ENCODE peak calls at places on chromosomes 11 and 22, in seven cellular contexts. L, F, S, T, O, R and D are unnamed samples.

GRCh38 chr11:13206086-13206640 is 71.4 kb upstream of the BMAL1 start:
- DNase-seq in L (no peak), F (no peak), S (no peak), T (no peak), O (no peak), R (no peak), D (no peak)

GRCh38 chr11:107040447-107041444 is 22.5 kb upstream of the GUCY1A2 start:
- DNase-seq in L (no peak), F (no peak), S (no peak), T (peak; percentile 69), O (no peak), R (peak; percentile 30), D (no peak)

GRCh38 chr11:123798079-123798478 is 8.1 kb downstream of the OR6M1 start:
- DNase-seq in L (no peak), F (no peak), S (no peak), T (no peak), O (no peak), R (no peak), D (no peak)

GRCh38 chr11:877565-877964 is 33.0 kb downstream of the CHID1 start:
- DNase-seq in L (no peak), F (no peak), S (no peak), T (no peak), O (no peak), R (peak; percentile 62), D (peak; percentile 49)

GRCh38 chr11:92955900-92956299 is 13.6 kb upstream of the MTNR1B start:
- DNase-seq in L (no peak), F (no peak), S (no peak), T (no peak), O (no peak), R (no peak), D (no peak)

GRCh38 chr11:10032991-10033390 is 261.0 kb downstream of the SBF2 start:
- DNase-seq in L (no peak), F (no peak), S (no peak), T (peak; percentile 26), O (no peak), R (no peak), D (no peak)

GRCh38 chr11:48900131-48900800 is 83.4 kb downstream of the TRIM51G start:
- DNase-seq in L (no peak), F (no peak), S (peak; percentile 6), T (no peak), O (peak; percentile 38), R (no peak), D (no peak)

GRCh38 chr22:35568751-35569725 is 28.4 kb downstream of the RASD2 start:
- DNase-seq in L (no peak), F (no peak), S (no peak), T (peak; percentile 77), O (no peak), R (no peak), D (no peak)

GRCh38 chr11:65778901-65779668 is 1.7 kb downstream of the AP5B1 start:
- DNase-seq in L (no peak), F (no peak), S (no peak), T (no peak), O (no peak), R (no peak), D (no peak)

GRCh38 chr11:63564056-63564784 is 1.0 kb upstream of the PLAAT2 start:
- DNase-seq in L (no peak), F (no peak), S (no peak), T (no peak), O (peak; percentile 48), R (no peak), D (peak; percentile 55)

GRCh38 chr11:69880803-69881445 is 61.7 kb upstream of the FGF3 start:
- DNase-seq in L (no peak), F (no peak), S (no peak), T (no peak), O (no peak), R (no peak), D (no peak)

GRCh38 chr11:131893988-131894387 is 523.6 kb downstream of the NTM start:
- DNase-seq in L (no peak), F (no peak), S (no peak), T (no peak), O (no peak), R (no peak), D (no peak)

GRCh38 chr11:110070176-110070575 is 23.0 kb upstream of the ZC3H12C start:
- DNase-seq in L (no peak), F (no peak), S (no peak), T (no peak), O (no peak), R (no peak), D (no peak)
- TF ChIP-seq CTCF in L (no peak), F (no peak), S (no peak), T (no peak), O (no peak), R (no peak), D (no peak)

GRCh38 chr22:42992092-42992491 is 22.9 kb downstream of the PACSIN2 start:
- DNase-seq in L (no peak), F (no peak), S (no peak), T (no peak), O (peak; percentile 18), R (no peak), D (no peak)

GRCh38 chr22:42993651-42994275 is 21.2 kb downstream of the PACSIN2 start:
- DNase-seq in L (no peak), F (no peak), S (no peak), T (peak; percentile 61), O (peak; percentile 43), R (no peak), D (no peak)

GRCh38 chr22:42992886-42993479 is 22.0 kb downstream of the PACSIN2 start:
- DNase-seq in L (no peak), F (no peak), S (no peak), T (no peak), O (peak; percentile 28), R (no peak), D (no peak)

GRCh38 chr22:42991010-42991651 is 23.8 kb downstream of the PACSIN2 start:
- DNase-seq in L (no peak), F (no peak), S (no peak), T (peak; percentile 93), O (peak; percentile 76), R (no peak), D (no peak)

GRCh38 chr22:42990131-42990838 is 24.7 kb downstream of the PACSIN2 start:
- DNase-seq in L (no peak), F (no peak), S (no peak), T (peak; percentile 92), O (peak; percentile 48), R (no peak), D (no peak)
- TF ChIP-seq CTCF in L (peak; percentile 10), F (peak; percentile 38), S (no peak), T (peak; percentile 74), O (no peak), R (no peak), D (no peak)

GRCh38 chr11:11845551-11845950 is 3.8 kb downstream of the USP47 start:
- DNase-seq in L (no peak), F (no peak), S (no peak), T (peak; percentile 51), O (no peak), R (no peak), D (no peak)

GRCh38 chr11:11847082-11847481 is 5.3 kb downstream of the USP47 start:
- DNase-seq in L (no peak), F (no peak), S (no peak), T (no peak), O (no peak), R (no peak), D (no peak)

GRCh38 chr11:11845066-11845465 is 3.3 kb downstream of the USP47 start:
- DNase-seq in L (no peak), F (no peak), S (no peak), T (no peak), O (no peak), R (no peak), D (peak; percentile 28)

GRCh38 chr11:11850668-11851067 is 8.9 kb downstream of the USP47 start:
- DNase-seq in L (no peak), F (no peak), S (no peak), T (no peak), O (no peak), R (no peak), D (no peak)

GRCh38 chr11:11849127-11849746 is 7.5 kb downstream of the USP47 start:
- DNase-seq in L (peak; percentile 33), F (peak; percentile 53), S (peak; percentile 36), T (peak; percentile 56), O (peak; percentile 81), R (peak; percentile 74), D (peak; percentile 78)
- TF ChIP-seq CTCF in L (peak; percentile 1), F (peak; percentile 70), S (peak; percentile 35), T (peak; percentile 78), O (peak; percentile 1), R (peak; percentile 92), D (peak; percentile 79)

GRCh38 chr22:27372364-27372763 is 429.2 kb downstream of the MN1 start:
- DNase-seq in L (no peak), F (no peak), S (no peak), T (no peak), O (no peak), R (no peak), D (no peak)

GRCh38 chr22:27370987-27371386 is 430.6 kb downstream of the MN1 start:
- DNase-seq in L (no peak), F (no peak), S (no peak), T (no peak), O (no peak), R (no peak), D (no peak)

GRCh38 chr22:27370281-27370680 is 431.3 kb downstream of the MN1 start:
- DNase-seq in L (no peak), F (no peak), S (no peak), T (no peak), O (no peak), R (peak; percentile 77), D (peak; percentile 31)

GRCh38 chr22:27377501-27377900 is 424.1 kb downstream of the MN1 start:
- DNase-seq in L (no peak), F (no peak), S (no peak), T (no peak), O (no peak), R (no peak), D (no peak)

GRCh38 chr22:27372969-27373670 is 428.4 kb downstream of the MN1 start:
- DNase-seq in L (no peak), F (no peak), S (no peak), T (no peak), O (peak; percentile 83), R (peak; percentile 80), D (no peak)
- TF ChIP-seq CTCF in L (no peak), F (no peak), S (no peak), T (no peak), O (no peak), R (no peak), D (no peak)

GRCh38 chr11:133548641-133549040 is 16.3 kb upstream of the OPCML start:
- DNase-seq in L (no peak), F (no peak), S (no peak), T (no peak), O (no peak), R (no peak), D (no peak)
- TF ChIP-seq CTCF in L (no peak), F (no peak), S (no peak), T (no peak), O (no peak), R (no peak), D (no peak)